ENCODE peak calls at places on chromosome 22, in nine cellular contexts. One of them, this sample, is unnamed.

GRCh38 chr22:17337639-17338038 is 31.6 kb upstream of the CECR2 start:
- DNase-seq in foreskin keratinocyte: no peak
- DNase-seq in HCT116: no peak
- DNase-seq in psoas muscle: no peak
- DNase-seq in HL-60: no peak
- DNase-seq in endodermal cell: no peak
- DNase-seq in HepG2: no peak
- DNase-seq in fibroblast of lung: no peak
- DNase-seq in A549: no peak
- DNase-seq in this sample: no peak

GRCh38 chr22:19948057-19948760 is 6.6 kb upstream of the TXNRD2 start:
- DNase-seq in HL-60: no peak
- DNase-seq in HepG2: no peak
- DNase-seq in foreskin keratinocyte: no peak
- DNase-seq in psoas muscle: no peak
- DNase-seq in endodermal cell: peak; percentile 38
- DNase-seq in fibroblast of lung: no peak
- DNase-seq in HCT116: no peak
- DNase-seq in A549: no peak
- DNase-seq in this sample: no peak

GRCh38 chr22:17159504-17159951 is 451 bp upstream of the HDHD5 start:
- DNase-seq in psoas muscle: peak; percentile 57
- DNase-seq in endodermal cell: no peak
- DNase-seq in HL-60: peak; percentile 10
- DNase-seq in foreskin keratinocyte: peak; percentile 35
- DNase-seq in fibroblast of lung: peak; percentile 38
- DNase-seq in HCT116: peak; percentile 54
- DNase-seq in A549: peak; percentile 48
- DNase-seq in HepG2: no peak
- DNase-seq in this sample: peak; percentile 64

GRCh38 chr22:26837784-26838520 is 180.6 kb downstream of the MIAT start:
- DNase-seq in psoas muscle: no peak
- DNase-seq in A549: no peak
- DNase-seq in foreskin keratinocyte: no peak
- DNase-seq in endodermal cell: peak; percentile 78
- DNase-seq in HCT116: no peak
- DNase-seq in HL-60: no peak
- DNase-seq in HepG2: no peak
- DNase-seq in fibroblast of lung: no peak
- DNase-seq in this sample: no peak

GRCh38 chr22:47798229-47798628 is 1035.8 kb downstream of the TBC1D22A start:
- DNase-seq in foreskin keratinocyte: no peak
- DNase-seq in fibroblast of lung: no peak
- DNase-seq in HL-60: no peak
- DNase-seq in HCT116: no peak
- DNase-seq in endodermal cell: peak; percentile 7
- DNase-seq in HepG2: no peak
- DNase-seq in psoas muscle: no peak
- DNase-seq in A549: no peak
- DNase-seq in this sample: no peak

GRCh38 chr22:22097727-22098228 is 115.2 kb upstream of the TOP3B start:
- DNase-seq in psoas muscle: no peak
- DNase-seq in A549: no peak
- DNase-seq in foreskin keratinocyte: no peak
- DNase-seq in HepG2: no peak
- DNase-seq in fibroblast of lung: no peak
- DNase-seq in HL-60: no peak
- DNase-seq in HCT116: no peak
- DNase-seq in endodermal cell: no peak
- DNase-seq in this sample: no peak

GRCh38 chr22:47548953-47549740 is 786.7 kb downstream of the TBC1D22A start:
- DNase-seq in HepG2: no peak
- DNase-seq in foreskin keratinocyte: no peak
- DNase-seq in HL-60: no peak
- DNase-seq in A549: no peak
- DNase-seq in psoas muscle: no peak
- DNase-seq in fibroblast of lung: no peak
- DNase-seq in HCT116: no peak
- DNase-seq in endodermal cell: no peak
- DNase-seq in this sample: no peak

GRCh38 chr22:18056161-18056666 is 21.6 kb upstream of the PEX26 start:
- DNase-seq in HL-60: no peak
- DNase-seq in fibroblast of lung: peak; percentile 82
- DNase-seq in A549: peak; percentile 44
- DNase-seq in psoas muscle: peak; percentile 28
- DNase-seq in HepG2: peak; percentile 77
- DNase-seq in HCT116: no peak
- DNase-seq in endodermal cell: no peak
- DNase-seq in foreskin keratinocyte: no peak
- DNase-seq in this sample: peak; percentile 78

GRCh38 chr22:43921361-43921760 is 2.2 kb upstream of the PNPLA3 start:
- DNase-seq in psoas muscle: peak; percentile 63
- DNase-seq in HCT116: peak; percentile 52
- DNase-seq in foreskin keratinocyte: no peak
- DNase-seq in A549: no peak
- DNase-seq in HepG2: peak; percentile 44
- DNase-seq in fibroblast of lung: peak; percentile 58
- DNase-seq in endodermal cell: no peak
- DNase-seq in HL-60: no peak
- DNase-seq in this sample: peak; percentile 64

GRCh38 chr22:48488149-48488551 is 1339.5 kb downstream of the BRD1 start:
- DNase-seq in A549: peak; percentile 37
- DNase-seq in HCT116: no peak
- DNase-seq in endodermal cell: no peak
- DNase-seq in fibroblast of lung: no peak
- DNase-seq in HL-60: no peak
- DNase-seq in foreskin keratinocyte: no peak
- DNase-seq in HepG2: no peak
- DNase-seq in psoas muscle: no peak
- DNase-seq in this sample: no peak

GRCh38 chr22:17788023-17788330 is 13.7 kb upstream of the BID start:
- DNase-seq in A549: no peak
- DNase-seq in psoas muscle: no peak
- DNase-seq in HepG2: no peak
- DNase-seq in HCT116: no peak
- DNase-seq in endodermal cell: no peak
- DNase-seq in fibroblast of lung: no peak
- DNase-seq in HL-60: peak; percentile 65
- DNase-seq in foreskin keratinocyte: no peak
- DNase-seq in this sample: no peak

GRCh38 chr22:43967069-43967468 is 11.8 kb downstream of the SAMM50 start:
- DNase-seq in A549: no peak
- DNase-seq in endodermal cell: no peak
- DNase-seq in HL-60: no peak
- DNase-seq in fibroblast of lung: no peak
- DNase-seq in HepG2: no peak
- DNase-seq in psoas muscle: no peak
- DNase-seq in foreskin keratinocyte: no peak
- DNase-seq in HCT116: no peak
- DNase-seq in this sample: no peak

GRCh38 chr22:26835023-26835422 is 177.6 kb downstream of the MIAT start:
- DNase-seq in psoas muscle: no peak
- DNase-seq in HCT116: no peak
- DNase-seq in HepG2: no peak
- DNase-seq in A549: no peak
- DNase-seq in fibroblast of lung: no peak
- DNase-seq in endodermal cell: no peak
- DNase-seq in HL-60: no peak
- DNase-seq in foreskin keratinocyte: no peak
- DNase-seq in this sample: no peak

GRCh38 chr22:27022256-27022655 is 364.9 kb downstream of the MIAT start:
- DNase-seq in HepG2: no peak
- DNase-seq in fibroblast of lung: no peak
- DNase-seq in endodermal cell: no peak
- DNase-seq in HL-60: no peak
- DNase-seq in HCT116: no peak
- DNase-seq in foreskin keratinocyte: no peak
- DNase-seq in A549: no peak
- DNase-seq in psoas muscle: no peak
- DNase-seq in this sample: no peak

GRCh38 chr22:17087176-17088131 is 2.7 kb downstream of the IL17RA start:
- DNase-seq in endodermal cell: peak; percentile 35
- DNase-seq in foreskin keratinocyte: no peak
- DNase-seq in HL-60: peak; percentile 84
- DNase-seq in HCT116: no peak
- DNase-seq in HepG2: no peak
- DNase-seq in psoas muscle: no peak
- DNase-seq in A549: no peak
- DNase-seq in fibroblast of lung: peak; percentile 81
- DNase-seq in this sample: no peak

GRCh38 chr22:36775589-36775965 is 342 bp downstream of the IFT27 start:
- DNase-seq in HL-60: no peak
- DNase-seq in endodermal cell: peak; percentile 72
- DNase-seq in A549: no peak
- DNase-seq in HepG2: no peak
- DNase-seq in psoas muscle: peak; percentile 33
- DNase-seq in foreskin keratinocyte: no peak
- DNase-seq in HCT116: no peak
- DNase-seq in fibroblast of lung: peak; percentile 5
- DNase-seq in this sample: peak; percentile 7

GRCh38 chr22:32473388-32473952 is 1.1 kb upstream of the FBXO7 start:
- DNase-seq in HCT116: peak; percentile 68
- DNase-seq in HepG2: peak; percentile 76
- DNase-seq in endodermal cell: peak; percentile 57
- DNase-seq in psoas muscle: no peak
- DNase-seq in foreskin keratinocyte: no peak
- DNase-seq in fibroblast of lung: peak; percentile 74
- DNase-seq in A549: peak; percentile 63
- DNase-seq in HL-60: peak; percentile 58
- DNase-seq in this sample: peak; percentile 44

GRCh38 chr22:32625985-32626384 is 151.4 kb downstream of the FBXO7 start:
- DNase-seq in fibroblast of lung: peak; percentile 74
- DNase-seq in psoas muscle: no peak
- DNase-seq in A549: no peak
- DNase-seq in foreskin keratinocyte: no peak
- DNase-seq in endodermal cell: no peak
- DNase-seq in HL-60: no peak
- DNase-seq in HepG2: no peak
- DNase-seq in HCT116: no peak
- DNase-seq in this sample: no peak

GRCh38 chr22:44931766-44932165 is 78.0 kb downstream of the PHF21B start:
- DNase-seq in endodermal cell: no peak
- DNase-seq in HCT116: no peak
- DNase-seq in HepG2: no peak
- DNase-seq in A549: no peak
- DNase-seq in psoas muscle: no peak
- DNase-seq in foreskin keratinocyte: no peak
- DNase-seq in fibroblast of lung: no peak
- DNase-seq in HL-60: no peak
- DNase-seq in this sample: no peak

DNA sequence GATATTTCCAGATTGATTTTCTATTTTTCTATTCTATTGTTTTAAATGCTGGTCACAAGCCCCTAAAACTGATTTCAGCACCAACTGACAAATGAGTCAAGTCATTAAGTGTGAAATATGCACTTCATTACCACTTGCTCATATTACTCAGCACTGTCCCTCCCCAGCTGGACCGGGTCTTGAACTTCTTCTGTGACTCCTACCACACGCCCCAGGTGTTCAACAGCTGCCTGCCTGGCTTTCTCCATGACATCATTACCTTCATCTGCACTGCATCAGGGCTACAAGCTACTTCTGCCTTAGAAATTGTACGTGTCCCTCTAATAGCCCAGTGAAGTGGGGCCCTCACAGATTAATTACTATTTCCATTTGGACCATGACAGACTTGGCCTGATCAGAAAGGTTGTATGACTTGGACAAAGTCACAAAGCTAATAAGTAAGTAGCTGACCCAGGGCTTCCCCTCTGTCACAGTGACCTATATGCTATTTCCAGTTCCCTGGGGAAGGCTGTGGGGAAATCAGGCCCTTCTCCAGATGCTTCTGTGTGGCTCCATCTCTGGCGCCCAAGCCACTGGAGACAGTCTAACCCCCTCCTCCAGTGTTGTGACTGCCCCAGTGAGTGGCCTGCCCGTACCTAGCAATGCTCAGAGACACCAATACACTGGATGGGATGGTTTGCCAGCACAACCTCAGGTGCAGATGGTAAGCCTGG is 18.1 kb downstream of the TBC1D10A start:
- DNase-seq in endodermal cell: no peak
- DNase-seq in HepG2: no peak
- DNase-seq in HL-60: no peak
- DNase-seq in psoas muscle: no peak
- DNase-seq in A549: no peak
- DNase-seq in foreskin keratinocyte: no peak
- DNase-seq in fibroblast of lung: peak; percentile 60
- DNase-seq in HCT116: no peak
- DNase-seq in this sample: peak; percentile 58
- H3K27ac ChIP-seq in endodermal cell: no peak overlapping the region
- H3K27ac ChIP-seq in HepG2: no peak overlapping the region
- H3K27ac ChIP-seq in HL-60: no peak overlapping the region
- H3K27ac ChIP-seq in psoas muscle: no peak overlapping the region
- H3K27ac ChIP-seq in A549: no peak overlapping the region
- H3K27ac ChIP-seq in foreskin keratinocyte: no peak overlapping the region
- H3K27ac ChIP-seq in fibroblast of lung: no peak overlapping the region
- H3K27ac ChIP-seq in HCT116: no peak overlapping the region
- H3K27ac ChIP-seq in this sample: no peak overlapping the region

DNA sequence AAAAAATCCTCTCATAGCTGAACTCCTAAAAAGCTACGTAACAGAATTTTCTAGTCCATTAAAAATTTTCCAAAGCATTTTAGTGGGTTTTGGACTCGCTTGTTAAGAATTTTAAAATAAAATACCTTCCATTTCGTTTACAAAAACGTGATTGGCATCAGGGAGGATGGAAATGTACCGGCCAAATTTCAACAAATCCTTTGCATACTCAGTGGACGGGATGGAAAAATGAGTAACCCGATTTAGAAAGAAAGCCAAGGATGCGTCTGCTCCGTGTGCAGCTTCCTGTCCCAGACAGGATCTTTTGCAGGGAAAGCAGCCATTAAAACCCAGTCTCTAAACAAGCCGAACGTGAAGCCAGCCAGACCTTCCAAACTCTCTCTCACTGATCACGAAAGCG is 15.6 kb downstream of the TMEM184B start:
- DNase-seq in foreskin keratinocyte: no peak
- DNase-seq in HepG2: no peak
- DNase-seq in HL-60: no peak
- DNase-seq in HCT116: no peak
- DNase-seq in A549: no peak
- DNase-seq in endodermal cell: no peak
- DNase-seq in fibroblast of lung: peak; percentile 61
- DNase-seq in psoas muscle: no peak
- DNase-seq in this sample: no peak
- H3K27ac ChIP-seq in foreskin keratinocyte: no peak overlapping the region
- H3K27ac ChIP-seq in HepG2: no peak overlapping the region
- H3K27ac ChIP-seq in HL-60: no peak overlapping the region
- H3K27ac ChIP-seq in HCT116: no peak overlapping the region
- H3K27ac ChIP-seq in A549: no peak overlapping the region
- H3K27ac ChIP-seq in endodermal cell: no peak overlapping the region
- H3K27ac ChIP-seq in fibroblast of lung: peak overlapping the region; percentile 84
- H3K27ac ChIP-seq in psoas muscle: peak overlapping the region; percentile 59
- H3K27ac ChIP-seq in this sample: no peak overlapping the region

GRCh38 chr22:49793296-49793695 is 34.4 kb downstream of the BRD1 start:
- DNase-seq in HCT116: no peak
- DNase-seq in psoas muscle: no peak
- DNase-seq in endodermal cell: no peak
- DNase-seq in HL-60: no peak
- DNase-seq in foreskin keratinocyte: no peak
- DNase-seq in HepG2: no peak
- DNase-seq in fibroblast of lung: no peak
- DNase-seq in A549: no peak
- DNase-seq in this sample: no peak
- H3K27ac ChIP-seq in HCT116: no peak overlapping the region
- H3K27ac ChIP-seq in psoas muscle: no peak overlapping the region
- H3K27ac ChIP-seq in endodermal cell: no peak overlapping the region
- H3K27ac ChIP-seq in HL-60: no peak overlapping the region
- H3K27ac ChIP-seq in foreskin keratinocyte: no peak overlapping the region
- H3K27ac ChIP-seq in HepG2: no peak overlapping the region
- H3K27ac ChIP-seq in fibroblast of lung: no peak overlapping the region
- H3K27ac ChIP-seq in A549: no peak overlapping the region
- H3K27ac ChIP-seq in this sample: no peak overlapping the region

GRCh38 chr22:40397436-40397835 is 27.0 kb downstream of the SGSM3 start:
- DNase-seq in fibroblast of lung: no peak
- DNase-seq in psoas muscle: no peak
- DNase-seq in HepG2: no peak
- DNase-seq in HL-60: no peak
- DNase-seq in endodermal cell: no peak
- DNase-seq in HCT116: no peak
- DNase-seq in A549: no peak
- DNase-seq in foreskin keratinocyte: no peak
- DNase-seq in this sample: no peak
- H3K27ac ChIP-seq in fibroblast of lung: peak overlapping the region; percentile 56
- H3K27ac ChIP-seq in psoas muscle: no peak overlapping the region
- H3K27ac ChIP-seq in HepG2: no peak overlapping the region
- H3K27ac ChIP-seq in HL-60: no peak overlapping the region
- H3K27ac ChIP-seq in endodermal cell: peak overlapping the region; percentile 24
- H3K27ac ChIP-seq in HCT116: no peak overlapping the region
- H3K27ac ChIP-seq in A549: no peak overlapping the region
- H3K27ac ChIP-seq in foreskin keratinocyte: no peak overlapping the region
- H3K27ac ChIP-seq in this sample: no peak overlapping the region

This sample was measured in mammary epithelial cell.